ENCODE peak calls at places on chromosomes 11 and 22, in nine cellular contexts. T, X, I, F, A, H, U, D and C are unnamed samples.
A peak's percentile ranks its signal among the peaks of the same experiment; 100 is the strongest.

GRCh38 chr22:43239956-43240355 is 53.0 kb upstream of the TTLL12 start:
- DNase-seq in T (no peak), X (no peak), I (no peak), F (no peak), A (no peak), H (no peak), U (no peak), D (no peak), C (no peak)

GRCh38 chr11:2808850-2809847 is 76.4 kb downstream of the CDKN1C start:
- DNase-seq in T (no peak), X (no peak), I (peak; percentile 6), F (no peak), A (no peak), H (no peak), U (no peak), D (no peak), C (no peak)

GRCh38 chr22:40058265-40058664 is 63.5 kb downstream of the FAM83F start:
- DNase-seq in T (no peak), X (no peak), I (peak; percentile 62), F (no peak), A (no peak), H (no peak), U (no peak), D (no peak), C (no peak)

GRCh38 chr22:36775589-36775965 is 342 bp downstream of the IFT27 start:
- DNase-seq in T (peak; percentile 12), X (peak; percentile 39), I (no peak), F (peak; percentile 12), A (no peak), H (peak; percentile 17), U (no peak), D (no peak), C (no peak)

GRCh38 chr11:8277691-8278090 is 14.0 kb upstream of the LMO1 start:
- DNase-seq in T (no peak), X (no peak), I (no peak), F (no peak), A (no peak), H (no peak), U (no peak), D (no peak), C (no peak)

GRCh38 chr11:96054870-96055705 is 131.2 kb upstream of the MTMR2 start:
- DNase-seq in T (no peak), X (no peak), I (no peak), F (peak; percentile 70), A (no peak), H (peak; percentile 52), U (no peak), D (peak; percentile 25), C (no peak)

GRCh38 chr11:11963842-11964773 is 44.3 kb downstream of the DKK3 start:
- DNase-seq in T (no peak), X (no peak), I (peak; percentile 23), F (no peak), A (no peak), H (no peak), U (peak; percentile 46), D (no peak), C (peak; percentile 63)

GRCh38 chr11:122656073-122656630 is 630 bp downstream of the UBASH3B start:
- DNase-seq in T (no peak), X (peak; percentile 30), I (peak; percentile 67), F (peak; percentile 75), A (no peak), H (no peak), U (peak; percentile 75), D (no peak), C (peak; percentile 82)

GRCh38 chr11:15109602-15110001 is 5.1 kb upstream of the INSC start:
- DNase-seq in T (no peak), X (no peak), I (no peak), F (no peak), A (no peak), H (no peak), U (no peak), D (no peak), C (no peak)

GRCh38 chr11:32318071-32318815 is 117.1 kb downstream of the WT1 start:
- DNase-seq in T (no peak), X (no peak), I (no peak), F (no peak), A (no peak), H (no peak), U (no peak), D (no peak), C (no peak)